ENCODE peak calls at places on chromosomes 13 and 19, in eight cellular contexts. M, V, R, A, D, G, C and P are unnamed samples.

GRCh38 chr13:87123987-87124784 is 547.0 kb upstream of the SLITRK5 start:
- DNase-seq in M (peak), V (peak), R (peak), A (no peak), D (peak), G (peak), C (no peak), P (no peak)

GRCh38 chr13:46615888-46616531 is 63.0 kb downstream of the LRCH1 start:
- DNase-seq in M (no peak), V (no peak), R (no peak), A (no peak), D (peak), G (no peak), C (no peak), P (no peak)

GRCh38 chr13:66518068-66518467 is 712.1 kb downstream of the PCDH9 start:
- DNase-seq in M (no peak), V (no peak), R (no peak), A (no peak), D (no peak), G (no peak), C (no peak), P (no peak)

GRCh38 chr13:73060251-73061160 is 1.7 kb downstream of the KLF5 start:
- DNase-seq in M (no peak), V (peak), R (peak), A (no peak), D (peak), G (peak), C (no peak), P (no peak)

GRCh38 chr19:55546822-55547614 is 1.7 kb upstream of the SBK3 start:
- DNase-seq in M (peak), V (peak), R (peak), A (no peak), D (peak), G (no peak), C (no peak), P (no peak)

GRCh38 chr19:10603084-10603872 is 16.2 kb upstream of the AP1M2 start:
- DNase-seq in M (peak), V (no peak), R (no peak), A (no peak), D (no peak), G (no peak), C (peak), P (no peak)

GRCh38 chr19:40810160-40810559 is 11.2 kb downstream of the EGLN2 start:
- DNase-seq in M (no peak), V (no peak), R (no peak), A (no peak), D (no peak), G (no peak), C (no peak), P (no peak)

GRCh38 chr19:33374406-33374703 is 846 bp downstream of the CEBPG start:
- DNase-seq in M (no peak), V (no peak), R (peak), A (no peak), D (peak), G (no peak), C (no peak), P (no peak)

GRCh38 chr19:54133957-54134590 is 3.5 kb upstream of the CNOT3 start:
- DNase-seq in M (no peak), V (no peak), R (no peak), A (no peak), D (no peak), G (no peak), C (no peak), P (no peak)

GRCh38 chr19:33794578-33795369 is 1.9 kb upstream of the KCTD15 start:
- DNase-seq in M (peak), V (no peak), R (no peak), A (peak), D (no peak), G (no peak), C (no peak), P (no peak)

GRCh38 chr13:77719128-77719527 is 21.6 kb downstream of the SLAIN1 start:
- DNase-seq in M (no peak), V (no peak), R (no peak), A (no peak), D (no peak), G (no peak), C (peak), P (no peak)

GRCh38 chr13:39379667-39380655 is 223.0 kb downstream of the LHFPL6 start:
- DNase-seq in M (no peak), V (no peak), R (peak), A (no peak), D (peak), G (no peak), C (no peak), P (no peak)

GRCh38 chr13:23289917-23290357 is 109.2 kb downstream of the SGCG start:
- DNase-seq in M (no peak), V (peak), R (peak), A (no peak), D (peak), G (no peak), C (no peak), P (no peak)

GRCh38 chr19:2952953-2953481 is 8.2 kb upstream of the ZNF77 start:
- DNase-seq in M (no peak), V (no peak), R (peak), A (no peak), D (no peak), G (no peak), C (no peak), P (no peak)

GRCh38 chr19:15285896-15286591 is 46.3 kb downstream of the BRD4 start:
- DNase-seq in M (no peak), V (no peak), R (no peak), A (no peak), D (no peak), G (no peak), C (peak), P (no peak)

GRCh38 chr13:20116213-20116612 is 44.6 kb downstream of the GJA3 start:
- DNase-seq in M (no peak), V (no peak), R (no peak), A (no peak), D (no peak), G (no peak), C (no peak), P (no peak)

GRCh38 chr19:29668746-29669609 is 3.7 kb downstream of the PLEKHF1 start:
- DNase-seq in M (no peak), V (no peak), R (peak), A (no peak), D (no peak), G (no peak), C (no peak), P (no peak)

GRCh38 chr19:54128441-54128725 is 9.2 kb upstream of the CNOT3 start:
- DNase-seq in M (no peak), V (no peak), R (no peak), A (no peak), D (no peak), G (no peak), C (no peak), P (no peak)

GRCh38 chr13:33290421-33290965 is 4.9 kb upstream of the STARD13 start:
- DNase-seq in M (no peak), V (no peak), R (no peak), A (no peak), D (no peak), G (no peak), C (no peak), P (no peak)

GRCh38 chr19:41175825-41176734 is 16.9 kb upstream of the CYP2S1 start:
- DNase-seq in M (peak), V (peak), R (peak), A (peak), D (peak), G (peak), C (no peak), P (no peak)

GRCh38 chr13:50011461-50011860 is 3.8 kb upstream of the KCNRG start:
- DNase-seq in M (no peak), V (no peak), R (no peak), A (no peak), D (no peak), G (no peak), C (no peak), P (no peak)

GRCh38 chr19:44575116-44575700 is 38.2 kb upstream of the IGSF23 start:
- DNase-seq in M (no peak), V (no peak), R (no peak), A (no peak), D (no peak), G (no peak), C (no peak), P (no peak)

GRCh38 chr13:23554000-23554399 is 16.2 kb upstream of the TNFRSF19 start:
- DNase-seq in M (no peak), V (no peak), R (peak), A (no peak), D (peak), G (no peak), C (no peak), P (no peak)

GRCh38 chr19:30596813-30597399 is 224.7 kb downstream of the ZNF536 start:
- DNase-seq in M (no peak), V (no peak), R (no peak), A (no peak), D (no peak), G (no peak), C (no peak), P (no peak)

GRCh38 chr19:13208131-13208963 is 58.1 kb downstream of the IER2 start:
- DNase-seq in M (peak), V (peak), R (no peak), A (no peak), D (peak), G (peak), C (peak), P (no peak)

GRCh38 chr19:12648088-12648487 is 18.5 kb downstream of the MAN2B1 start:
- DNase-seq in M (no peak), V (no peak), R (no peak), A (no peak), D (no peak), G (no peak), C (no peak), P (no peak)

GRCh38 chr13:91058919-91059318 is 288.6 kb upstream of the MIR17HG start:
- DNase-seq in M (no peak), V (no peak), R (no peak), A (no peak), D (no peak), G (no peak), C (no peak), P (no peak)

GRCh38 chr13:84553252-84553651 is 671.0 kb upstream of the SLITRK1 start:
- DNase-seq in M (no peak), V (no peak), R (peak), A (no peak), D (no peak), G (no peak), C (no peak), P (no peak)

GRCh38 chr19:6532244-6532999 is 1.6 kb downstream of the TNFSF9 start:
- DNase-seq in M (no peak), V (no peak), R (no peak), A (no peak), D (no peak), G (no peak), C (peak), P (no peak)

GRCh38 chr13:21458457-21458815 is 667 bp downstream of the ZDHHC20 start:
- DNase-seq in M (peak), V (no peak), R (peak), A (peak), D (no peak), G (no peak), C (peak), P (no peak)

GRCh38 chr19:45187421-45188100 is 9.0 kb downstream of the BLOC1S3 start:
- DNase-seq in M (no peak), V (no peak), R (no peak), A (no peak), D (no peak), G (no peak), C (peak), P (no peak)

GRCh38 chr13:64938660-64939059 is 2291.5 kb downstream of the PCDH9 start:
- DNase-seq in M (no peak), V (no peak), R (no peak), A (no peak), D (no peak), G (no peak), C (no peak), P (no peak)

GRCh38 chr13:29702912-29703351 is 107.4 kb upstream of the SLC7A1 start:
- DNase-seq in M (peak), V (peak), R (peak), A (no peak), D (peak), G (peak), C (no peak), P (no peak)

GRCh38 chr19:4914736-4915501 is 5.6 kb downstream of the UHRF1 start:
- DNase-seq in M (no peak), V (peak), R (peak), A (no peak), D (peak), G (peak), C (peak), P (no peak)

GRCh38 chr13:112773601-112774447 is 84.0 kb downstream of the ATP11A start:
- DNase-seq in M (no peak), V (no peak), R (no peak), A (no peak), D (no peak), G (no peak), C (no peak), P (no peak)

GRCh38 chr13:101939370-101939769 is 462.5 kb downstream of the FGF14 start:
- DNase-seq in M (no peak), V (no peak), R (no peak), A (no peak), D (no peak), G (no peak), C (no peak), P (no peak)

GRCh38 chr13:101942535-101943157 is 459.2 kb downstream of the FGF14 start:
- DNase-seq in M (no peak), V (no peak), R (no peak), A (no peak), D (no peak), G (no peak), C (no peak), P (no peak)

GRCh38 chr13:101945435-101945834 is 456.4 kb downstream of the FGF14 start:
- DNase-seq in M (no peak), V (no peak), R (no peak), A (no peak), D (no peak), G (no peak), C (no peak), P (no peak)

GRCh38 chr13:101942038-101942437 is 459.8 kb downstream of the FGF14 start:
- DNase-seq in M (no peak), V (no peak), R (peak), A (peak), D (peak), G (no peak), C (no peak), P (no peak)

GRCh38 chr13:101941095-101941777 is 460.6 kb downstream of the FGF14 start:
- DNase-seq in M (no peak), V (no peak), R (no peak), A (no peak), D (peak), G (no peak), C (no peak), P (no peak)
- TF ChIP-seq CTCF in M (no peak), V (no peak), R (peak), A (no peak), D (peak), G (peak), C (no peak), P (peak)

DNA sequence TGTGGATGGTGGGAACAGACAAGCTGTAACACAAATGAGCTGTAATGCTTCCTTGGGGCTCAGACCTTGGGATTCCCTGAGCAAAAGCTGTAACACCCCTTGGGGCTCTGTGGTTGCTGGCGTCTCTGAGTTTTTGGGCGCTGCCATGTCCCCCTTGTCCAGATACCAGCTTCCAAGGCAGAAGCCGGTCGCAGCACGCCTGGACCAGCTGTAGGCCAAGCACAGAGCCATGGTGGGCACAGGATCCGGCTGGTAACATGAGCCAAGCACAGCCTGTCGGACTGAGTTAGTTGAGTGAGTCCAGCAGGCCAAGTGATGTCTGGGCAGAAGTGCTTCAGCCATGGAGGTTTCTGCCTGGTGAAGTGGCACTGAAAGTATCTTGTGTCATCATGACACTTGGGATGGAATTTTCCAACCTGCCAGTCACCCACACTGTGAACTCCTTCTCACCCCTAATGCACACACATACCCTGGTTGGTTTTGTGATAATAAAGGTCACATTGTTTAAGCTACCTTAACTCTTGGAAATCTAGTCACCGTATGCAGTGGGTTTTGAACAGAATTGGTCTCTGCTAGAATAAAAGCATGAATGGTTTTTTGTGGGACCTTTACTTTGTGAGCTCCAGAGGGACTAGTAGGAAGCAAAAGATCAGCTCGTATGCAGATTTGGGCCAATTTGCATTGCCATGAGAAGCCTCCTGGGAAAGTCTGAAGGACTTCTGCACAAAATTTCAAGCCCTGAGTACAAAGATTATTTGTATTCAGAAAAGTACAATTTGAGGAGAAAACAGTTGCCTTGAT is 7.0 kb upstream of the ZNF17 start:
- DNase-seq in M (no peak), V (no peak), R (no peak), A (no peak), D (no peak), G (no peak), C (no peak), P (no peak)
- TF ChIP-seq CTCF in M (no peak), V (no peak), R (no peak), A (no peak), D (no peak), G (no peak), C (no peak), P (no peak)

GRCh38 chr13:110430391-110431338 is 123.6 kb downstream of the COL4A2 start:
- DNase-seq in M (no peak), V (no peak), R (peak), A (no peak), D (no peak), G (no peak), C (no peak), P (no peak)
- TF ChIP-seq CTCF in M (no peak), V (no peak), R (no peak), A (no peak), D (no peak), G (no peak), C (no peak), P (no peak)

DNA sequence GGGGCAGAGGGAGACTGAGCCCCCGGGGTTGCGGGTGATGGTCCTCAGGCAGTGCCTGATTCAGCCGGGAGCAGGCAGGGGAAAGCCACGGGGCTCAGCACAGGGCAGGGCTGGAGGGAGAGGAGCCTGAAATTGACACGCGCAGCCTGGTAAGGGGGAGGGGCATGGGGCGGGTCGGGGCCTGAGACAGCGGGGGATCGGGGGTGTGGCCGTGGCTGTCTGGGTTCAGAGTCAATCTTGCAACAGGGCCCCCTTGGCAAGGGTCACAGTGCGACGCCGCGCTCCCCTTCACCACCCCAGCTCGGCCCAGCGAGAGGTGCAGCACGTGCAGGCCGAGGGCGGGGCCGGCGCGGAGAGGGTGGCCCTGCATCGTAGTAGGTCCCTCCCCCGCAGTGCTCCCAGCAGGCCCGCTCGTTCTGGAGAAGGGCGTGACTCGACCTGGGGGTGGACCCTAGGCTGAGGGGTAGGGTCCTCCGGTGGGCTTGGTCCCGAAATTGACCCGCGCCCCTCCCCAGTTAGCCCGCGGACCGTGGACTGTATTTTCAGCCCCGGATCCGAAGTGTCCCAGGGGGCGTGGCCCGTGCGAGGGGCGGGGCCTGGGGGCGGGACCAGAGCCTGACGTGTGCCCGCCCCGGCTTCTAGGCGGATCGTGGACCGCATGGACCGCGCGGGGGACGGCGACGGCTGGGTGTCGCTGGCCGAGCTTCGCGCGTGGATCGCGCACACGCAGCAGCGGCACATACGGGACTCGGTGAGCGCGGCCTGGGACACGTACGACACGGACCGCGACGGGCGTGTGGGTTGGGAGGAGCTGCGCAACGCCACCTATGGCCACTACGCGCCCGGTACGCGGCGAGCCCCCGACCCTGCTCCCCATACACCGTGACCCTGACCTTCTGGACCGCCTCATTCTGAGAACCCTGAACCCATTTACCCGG is 6.0 kb downstream of the RCN3 start:
- DNase-seq in M (peak), V (peak), R (peak), A (peak), D (peak), G (no peak), C (peak), P (peak)
- TF ChIP-seq CTCF in M (peak), V (peak), R (peak), A (peak), D (no peak), G (no peak), C (peak), P (peak)

DNA sequence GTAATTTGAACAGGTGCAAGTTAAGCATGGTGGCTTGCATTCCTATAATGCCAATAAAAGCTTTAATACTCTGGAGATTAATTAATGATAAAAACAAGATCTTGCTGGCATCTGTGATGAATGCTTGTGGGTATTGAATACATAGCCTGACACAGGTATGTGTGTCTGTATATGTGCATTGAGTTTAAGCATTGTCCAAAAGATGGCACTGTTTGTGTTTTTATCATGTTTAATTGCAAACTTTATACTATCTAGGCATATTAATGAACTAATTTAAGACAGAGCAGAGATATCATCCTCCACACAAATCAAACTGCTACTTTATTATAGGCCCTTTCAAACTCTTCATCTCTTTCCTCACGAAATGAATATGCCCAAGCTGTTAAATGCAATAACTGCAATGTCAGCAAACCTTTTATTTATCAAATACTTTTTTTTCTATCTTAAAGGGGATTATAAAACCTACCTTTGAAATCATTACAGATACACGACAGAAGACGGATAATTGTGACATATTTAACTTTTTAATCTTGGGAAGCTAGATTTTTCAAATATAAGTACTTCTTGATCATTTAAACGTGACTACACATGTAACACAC is 86.5 kb downstream of the TNFSF11 start:
- DNase-seq in M (no peak), V (peak), R (peak), A (no peak), D (peak), G (no peak), C (no peak), P (no peak)
- TF ChIP-seq CTCF in M (peak), V (no peak), R (peak), A (no peak), D (peak), G (peak), C (no peak), P (peak)